ENCODE peak calls at places on chromosome 9, in four cellular contexts. Q is K562, O is HCT116, N is HepG2. S is an unnamed sample.

GRCh38 chr9:37329576-37329975 is 92.9 kb upstream of the GRHPR start:
- DNase-seq in Q (no peak), N (no peak), O (no peak), S (peak; percentile 20)

GRCh38 chr9:76354221-76354620 is 40.0 kb downstream of the RFK start:
- DNase-seq in Q (no peak), O (no peak), N (no peak), S (no peak)

GRCh38 chr9:27112235-27112634 is 3.2 kb downstream of the TEK start:
- DNase-seq in O (no peak), Q (no peak), N (no peak), S (no peak)

GRCh38 chr9:127361561-127361960 is 35.4 kb upstream of the SLC2A8 start:
- DNase-seq in O (no peak), Q (no peak), N (no peak), S (peak; percentile 52)

GRCh38 chr9:121837113-121838010 is 185.9 kb downstream of the DAB2IP start:
- DNase-seq in O (no peak), Q (no peak), N (no peak), S (no peak)

GRCh38 chr9:81574399-81574798 is 114.9 kb downstream of the TLE1 start:
- DNase-seq in Q (no peak), O (no peak), N (peak; percentile 34), S (no peak)

GRCh38 chr9:88173378-88173999 is 35.2 kb upstream of the SPATA31C2 start:
- DNase-seq in O (peak; percentile 81), Q (peak; percentile 36), N (peak; percentile 80), S (peak; percentile 80)

GRCh38 chr9:127805620-127806019 is 2.9 kb downstream of the FPGS start:
- DNase-seq in O (peak; percentile 47), Q (no peak), N (peak; percentile 51), S (peak; percentile 47)

GRCh38 chr9:14421291-14421690 is 107.3 kb upstream of the NFIB start:
- DNase-seq in N (no peak), Q (no peak), O (no peak), S (no peak)

GRCh38 chr9:135909371-135909770 is 2.0 kb upstream of the CAMSAP1 start:
- DNase-seq in Q (no peak), O (no peak), N (no peak), S (no peak)

GRCh38 chr9:33164138-33164809 is 2.9 kb downstream of the B4GALT1 start:
- DNase-seq in O (no peak), N (no peak), Q (no peak), S (no peak)

GRCh38 chr9:99490736-99491135 is 268.7 kb downstream of the SEC61B start:
- DNase-seq in Q (no peak), O (no peak), N (no peak), S (no peak)
- TF ChIP-seq JUND in Q (no peak), O (no peak), N (no peak), S (no peak)

GRCh38 chr9:92738661-92739081 is 26.0 kb downstream of the BICD2 start:
- DNase-seq in N (no peak), Q (no peak), O (no peak), S (peak; percentile 91)

GRCh38 chr9:92739346-92740014 is 25.2 kb downstream of the BICD2 start:
- DNase-seq in O (no peak), Q (no peak), N (no peak), S (no peak)

GRCh38 chr9:92740969-92741368 is 23.7 kb downstream of the BICD2 start:
- DNase-seq in N (no peak), Q (no peak), O (no peak), S (no peak)

GRCh38 chr9:92740015-92740408 is 24.6 kb downstream of the BICD2 start:
- DNase-seq in Q (no peak), O (no peak), N (no peak), S (no peak)

DNA sequence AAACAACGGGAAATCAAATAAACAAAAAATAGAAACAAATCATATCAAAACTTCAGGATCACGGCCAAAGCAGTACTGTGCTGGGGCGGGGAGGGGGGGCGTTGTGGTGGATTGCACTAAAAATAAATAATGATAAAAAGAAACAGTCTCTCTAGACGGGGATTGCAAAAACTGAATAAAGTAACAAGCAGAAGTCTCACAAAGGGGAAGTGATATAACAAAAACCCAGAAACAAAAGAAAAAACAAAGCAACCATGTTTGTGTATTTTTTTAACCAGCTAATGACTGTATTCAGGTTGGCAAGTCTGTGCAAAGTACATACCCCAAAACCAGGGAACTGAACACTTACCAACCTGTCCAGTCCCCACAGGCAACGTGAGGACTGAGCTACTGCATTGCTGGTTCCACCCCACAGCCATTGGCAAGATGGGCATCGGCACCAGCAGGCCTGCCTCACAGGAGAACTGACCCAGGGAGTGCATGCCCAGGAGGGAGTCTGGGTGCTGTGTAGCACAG is 24.1 kb downstream of the BICD2 start:
- DNase-seq in O (no peak), Q (no peak), N (no peak), S (peak; percentile 6)
- TF ChIP-seq JUND in O (no peak), Q (no peak), N (no peak), S (no peak)

GRCh38 chr9:131678499-131679111 is 61.3 kb downstream of the RAPGEF1 start:
- DNase-seq in O (peak; percentile 85), Q (peak; percentile 42), N (peak; percentile 56), S (peak; percentile 67)
- TF ChIP-seq JUND in O (peak; percentile 86), Q (peak; percentile 87), N (no peak), S (no peak)

DNA sequence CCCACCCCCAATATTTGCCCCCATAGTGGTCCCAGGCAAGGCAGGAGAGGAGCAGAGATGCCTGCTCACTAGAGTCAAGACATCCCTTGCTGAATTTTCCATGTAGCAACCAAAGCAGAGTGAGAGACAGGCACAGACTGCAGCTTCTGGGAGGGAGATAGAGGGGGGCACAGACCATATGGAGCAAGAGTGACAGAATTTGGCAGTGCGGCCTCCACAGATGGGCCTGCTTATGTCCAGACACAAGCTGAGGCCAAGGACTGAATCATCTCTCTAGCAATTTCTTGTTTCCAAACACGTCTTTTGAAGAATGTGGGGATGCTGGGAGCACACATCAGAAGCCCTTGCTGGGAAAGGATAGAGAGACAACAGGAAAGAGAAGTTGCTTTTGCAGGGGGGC is 53.0 kb upstream of the ALDH1B1 start:
- DNase-seq in O (no peak), Q (no peak), N (no peak), S (no peak)
- TF ChIP-seq JUND in O (no peak), Q (no peak), N (no peak), S (no peak)

GRCh38 chr9:18437315-18438200 is 36.4 kb upstream of the ADAMTSL1 start:
- DNase-seq in Q (no peak), O (no peak), N (peak; percentile 9), S (no peak)
- TF ChIP-seq JUND in Q (no peak), O (no peak), N (no peak), S (no peak)

GRCh38 chr9:111360881-111361280 is 30.9 kb upstream of the OR2K2 start:
- DNase-seq in N (no peak), O (no peak), Q (no peak), S (no peak)

GRCh38 chr9:111352545-111352944 is 22.5 kb upstream of the OR2K2 start:
- DNase-seq in N (peak; percentile 43), Q (no peak), O (no peak), S (no peak)

GRCh38 chr9:111362526-111362925 is 32.5 kb upstream of the OR2K2 start:
- DNase-seq in N (no peak), O (no peak), Q (no peak), S (no peak)

DNA sequence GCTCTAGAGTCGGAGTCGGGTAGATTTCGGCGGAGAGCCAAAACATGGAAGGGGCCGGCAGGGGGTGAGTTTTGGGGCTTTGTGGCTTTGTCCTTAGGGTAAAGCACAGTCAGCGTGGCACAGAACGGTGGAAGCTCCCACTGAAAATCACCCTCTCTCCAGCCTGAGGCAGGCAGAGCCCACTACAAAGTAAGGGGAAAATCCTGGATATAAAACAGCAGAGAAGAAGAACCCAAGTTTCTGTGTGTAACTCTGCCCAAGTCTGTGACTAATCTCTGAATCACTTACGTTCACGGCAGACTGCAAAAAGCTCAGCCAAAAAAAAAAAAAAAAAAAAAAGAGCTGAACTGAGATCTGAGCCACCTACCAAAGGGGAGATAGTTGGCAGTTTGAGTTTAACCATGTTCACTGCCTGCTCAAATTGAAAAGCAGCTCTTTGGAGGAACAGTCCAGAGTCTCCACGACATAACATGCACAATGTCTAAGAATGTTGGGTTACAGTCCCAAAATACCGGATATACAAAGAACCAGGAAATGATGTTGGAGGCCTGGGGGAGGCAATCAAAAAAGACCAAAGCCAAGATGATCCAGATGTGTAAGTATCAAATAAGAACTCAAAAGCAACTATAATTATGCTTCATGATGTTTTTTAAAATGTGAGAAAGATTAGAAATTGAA is 26.7 kb upstream of the OR2K2 start:
- DNase-seq in N (no peak), Q (no peak), O (peak; percentile 52), S (no peak)
- TF ChIP-seq JUND in N (no peak), Q (no peak), O (peak; percentile 71), S (no peak)

GRCh38 chr9:34491596-34491995 is 31.2 kb downstream of the ENHO start:
- DNase-seq in Q (no peak), N (no peak), O (no peak), S (no peak)

GRCh38 chr9:34493972-34494535 is 28.7 kb downstream of the ENHO start:
- DNase-seq in O (no peak), Q (peak; percentile 58), N (no peak), S (peak; percentile 34)

GRCh38 chr9:34490760-34491159 is 32.0 kb downstream of the ENHO start:
- DNase-seq in N (no peak), Q (no peak), O (no peak), S (no peak)

GRCh38 chr9:34490360-34490759 is 31.8 kb downstream of the DNAI1 start:
- DNase-seq in O (no peak), Q (no peak), N (no peak), S (no peak)

GRCh38 chr9:34492051-34492450 is 30.7 kb downstream of the ENHO start:
- DNase-seq in N (no peak), O (no peak), Q (no peak), S (no peak)
- TF ChIP-seq JUND in N (no peak), O (no peak), Q (no peak), S (no peak)

DNA sequence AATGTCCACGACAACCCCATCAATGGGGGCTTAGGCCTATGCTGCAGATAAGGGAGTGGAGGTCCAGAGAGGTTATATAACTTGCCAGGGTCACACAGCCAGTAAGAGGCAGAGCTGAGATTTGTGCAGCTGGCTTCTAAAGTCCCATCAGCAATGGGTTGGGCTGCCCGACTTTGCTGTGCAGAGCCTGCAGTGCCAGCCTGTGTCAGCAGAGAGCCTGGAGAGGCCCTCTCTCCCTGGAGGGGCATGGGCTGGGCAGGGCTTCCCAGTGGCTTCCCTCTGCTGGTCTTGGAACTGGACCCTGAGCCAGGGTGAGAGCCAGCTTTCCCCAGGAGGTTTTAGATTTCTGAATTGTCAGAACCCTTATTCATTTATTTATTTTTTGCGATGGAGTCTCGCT is 77.2 kb upstream of the RAPGEF1 start:
- DNase-seq in O (no peak), N (no peak), Q (no peak), S (no peak)
- TF ChIP-seq JUND in O (no peak), N (no peak), Q (no peak), S (no peak)